ENCODE peak calls at places on chromosomes 5 and 9, in six cellular contexts. Y is B cell, O is uterus, T is mammary epithelial cell, N is GM20000, I is psoas muscle. D is an unnamed sample.

GRCh38 chr9:18208166-18209059 is 265.5 kb upstream of the ADAMTSL1 start:
- DNase-seq in Y (no peak), O (peak; percentile 52), T (peak; percentile 65), N (no peak), I (no peak), D (no peak)

GRCh38 chr5:102595332-102595731 is 96.5 kb upstream of the SLCO6A1 start:
- DNase-seq in Y (no peak), O (no peak), T (peak; percentile 14), N (no peak), I (no peak), D (no peak)

GRCh38 chr5:18732556-18733479 is 1098.6 kb downstream of the TAF11L14 start:
- DNase-seq in Y (no peak), O (no peak), T (no peak), N (no peak), I (no peak), D (no peak)

GRCh38 chr9:98284754-98285153 is 29.3 kb upstream of the TBC1D2 start:
- DNase-seq in Y (no peak), O (no peak), T (no peak), N (no peak), I (no peak), D (no peak)

GRCh38 chr5:91328743-91329142 is 54.4 kb downstream of the ARRDC3 start:
- DNase-seq in Y (no peak), O (no peak), T (no peak), N (no peak), I (no peak), D (no peak)

GRCh38 chr5:52757527-52757926 is 30.2 kb upstream of the ITGA1 start:
- DNase-seq in Y (no peak), O (no peak), T (no peak), N (no peak), I (no peak), D (no peak)

GRCh38 chr5:152995214-152995725 is 495.2 kb upstream of the GRIA1 start:
- DNase-seq in Y (no peak), O (no peak), T (no peak), N (no peak), I (no peak), D (no peak)

GRCh38 chr5:14063117-14063516 is 80.0 kb upstream of the TRIO start:
- DNase-seq in Y (no peak), O (no peak), T (peak; percentile 39), N (no peak), I (no peak), D (no peak)

GRCh38 chr5:158886086-158886485 is 213.6 kb downstream of the EBF1 start:
- DNase-seq in Y (no peak), O (no peak), T (no peak), N (no peak), I (no peak), D (no peak)

GRCh38 chr9:133711428-133712220 is 26.5 kb downstream of the SARDH start:
- DNase-seq in Y (no peak), O (no peak), T (no peak), N (no peak), I (no peak), D (no peak)

GRCh38 chr5:154412316-154412715 is 33.5 kb upstream of the SAP30L start:
- DNase-seq in Y (no peak), O (no peak), T (no peak), N (no peak), I (no peak), D (no peak)

GRCh38 chr5:1431896-1432295 is 13.3 kb downstream of the SLC6A3 start:
- DNase-seq in Y (no peak), O (no peak), T (no peak), N (no peak), I (no peak), D (no peak)

GRCh38 chr9:109411818-109412352 is 86.2 kb downstream of the PTPN3 start:
- DNase-seq in Y (peak; percentile 57), O (no peak), T (no peak), N (peak; percentile 44), I (no peak), D (peak; percentile 64)

GRCh38 chr5:81334304-81335061 is 33.1 kb downstream of the ZCCHC9 start:
- DNase-seq in Y (no peak), O (peak; percentile 19), T (no peak), N (no peak), I (no peak), D (no peak)

GRCh38 chr9:93207326-93207814 is 23.4 kb downstream of the WNK2 start:
- DNase-seq in Y (no peak), O (peak; percentile 68), T (no peak), N (no peak), I (peak; percentile 84), D (no peak)

GRCh38 chr9:115289757-115290208 is 171.8 kb upstream of the TNC start:
- DNase-seq in Y (no peak), O (no peak), T (no peak), N (no peak), I (no peak), D (no peak)

GRCh38 chr5:132561601-132562000 is 4.8 kb downstream of the RAD50 start:
- DNase-seq in Y (no peak), O (no peak), T (no peak), N (no peak), I (no peak), D (no peak)

GRCh38 chr9:69582544-69583297 is 89.5 kb downstream of the APBA1 start:
- DNase-seq in Y (no peak), O (no peak), T (peak; percentile 28), N (no peak), I (no peak), D (no peak)

GRCh38 chr5:117077142-117077541 is 502.5 kb upstream of the SEMA6A start:
- DNase-seq in Y (no peak), O (no peak), T (peak; percentile 1), N (peak; percentile 16), I (no peak), D (no peak)

GRCh38 chr9:135661801-135662560 is 1.1 kb upstream of the LCN9 start:
- DNase-seq in Y (no peak), O (no peak), T (no peak), N (no peak), I (no peak), D (no peak)

DNA sequence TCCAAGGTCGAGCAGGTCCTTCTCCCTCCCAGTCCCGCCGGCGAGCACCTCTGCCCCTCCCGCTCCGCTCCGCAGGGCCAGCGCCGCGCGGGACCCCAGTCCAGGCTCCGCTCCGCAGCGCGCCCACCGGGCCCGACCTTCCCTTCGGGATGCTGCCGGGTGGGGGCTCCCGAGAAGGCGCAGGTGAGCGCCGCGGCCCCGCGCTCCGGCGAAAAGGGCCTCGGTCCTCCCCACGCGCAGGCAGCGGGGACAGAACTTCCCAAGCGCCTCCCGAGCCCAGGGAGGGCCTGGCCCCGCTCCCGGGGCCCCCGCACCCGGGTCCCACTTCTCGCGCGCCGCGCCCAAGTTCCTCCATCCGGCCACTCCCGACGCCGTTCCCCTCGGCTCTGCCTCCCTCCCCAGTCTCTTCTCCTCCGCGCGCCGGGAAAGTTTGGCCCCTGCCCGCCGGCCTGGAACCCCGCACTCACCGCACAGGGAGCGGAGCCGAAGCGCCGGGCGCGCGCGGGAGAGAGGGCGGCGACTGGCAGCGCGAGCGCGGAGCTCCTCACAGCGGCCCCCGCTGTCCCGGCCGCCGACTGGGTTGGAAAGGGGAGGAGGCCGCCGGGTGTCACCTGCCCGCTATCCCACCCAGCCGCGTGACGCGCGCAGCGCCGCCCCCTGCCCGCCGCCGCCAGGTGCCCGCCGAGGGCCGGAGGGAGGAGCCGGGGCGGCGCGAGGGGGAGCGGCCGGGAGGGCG is at the start of gene ELOVL7:
- DNase-seq in Y (peak; percentile 56), O (no peak), T (peak; percentile 79), N (peak; percentile 89), I (peak; percentile 67), D (peak; percentile 85)
- TF ChIP-seq CTCF in Y (no peak), O (no peak), T (peak; percentile 60), N (peak; percentile 62), I (no peak), D (peak; percentile 41)

GRCh38 chr9:137721899-137722298 is 103.1 kb downstream of the EHMT1 start:
- DNase-seq in Y (peak; percentile 50), O (no peak), T (no peak), N (no peak), I (no peak), D (no peak)
- TF ChIP-seq CTCF in Y (peak; percentile 73), O (no peak), T (no peak), N (peak; percentile 4), I (no peak), D (no peak)

GRCh38 chr5:172646716-172647285 is 5.7 kb downstream of the NEURL1B start:
- DNase-seq in Y (no peak), O (peak; percentile 68), T (no peak), N (no peak), I (no peak), D (no peak)
- TF ChIP-seq CTCF in Y (no peak), O (peak; percentile 46), T (peak; percentile 4), N (no peak), I (peak; percentile 24), D (no peak)

DNA sequence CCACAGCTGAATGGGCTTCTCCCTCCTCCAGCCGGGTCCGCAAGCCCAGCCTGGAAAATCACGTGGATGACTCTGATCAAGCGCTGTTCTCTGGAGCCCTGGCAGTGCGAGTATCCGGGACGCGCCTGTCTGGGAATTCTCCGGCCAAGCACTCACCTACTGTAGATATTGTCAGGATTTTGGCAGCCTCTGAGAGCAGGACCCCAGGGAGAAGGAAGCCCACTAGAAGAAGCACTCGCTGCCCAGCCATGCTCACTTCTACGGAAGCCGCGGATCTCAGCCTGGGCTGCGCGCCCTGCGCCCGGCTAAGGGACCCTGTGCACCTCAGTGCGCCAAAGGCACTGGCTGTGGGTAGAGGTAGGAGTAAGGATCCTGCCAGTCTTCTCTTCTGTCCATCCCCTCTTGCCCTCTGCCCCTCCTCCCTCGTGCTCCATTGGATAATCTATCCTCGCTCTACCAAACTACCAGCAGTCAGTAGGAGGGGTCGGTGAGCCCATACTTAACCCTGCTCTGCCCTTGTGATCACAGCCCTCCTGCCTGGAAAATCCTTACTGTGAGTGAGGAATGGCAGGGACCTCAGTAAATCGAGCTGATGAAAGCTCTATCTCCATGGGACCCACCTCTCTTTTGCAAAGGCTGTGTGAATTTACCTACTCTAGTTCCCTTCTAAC is at the start of gene UGT3A2:
- DNase-seq in Y (no peak), O (no peak), T (no peak), N (no peak), I (peak; percentile 49), D (no peak)
- TF ChIP-seq CTCF in Y (no peak), O (no peak), T (no peak), N (no peak), I (no peak), D (no peak)